ENCODE peak calls at places on chromosome 9, in four cellular contexts. N is myocyte, Z is KBM-7, B is GM03348. C is an unnamed sample.

GRCh38 chr9:131237931-131238401 is 38.3 kb downstream of the FAM78A start:
- DNase-seq in B (peak), Z (peak), N (peak), C (no peak)

GRCh38 chr9:136792321-136793062 is 1.3 kb downstream of the TMEM141 start:
- DNase-seq in N (no peak), Z (no peak), B (no peak), C (no peak)

GRCh38 chr9:77916410-77916819 is 115.2 kb downstream of the GNAQ start:
- DNase-seq in B (no peak), N (no peak), Z (no peak), C (no peak)

GRCh38 chr9:32580631-32581300 is 7.8 kb upstream of the NDUFB6 start:
- DNase-seq in Z (no peak), B (no peak), N (no peak), C (no peak)

GRCh38 chr9:82764270-82764669 is 298.7 kb downstream of the RASEF start:
- DNase-seq in B (no peak), Z (peak), N (no peak), C (no peak)

GRCh38 chr9:123043081-123043939 is 9.8 kb downstream of the GPR21 start:
- DNase-seq in Z (no peak), B (no peak), N (no peak), C (no peak)

GRCh38 chr9:5269249-5269715 is 35.2 kb downstream of the RLN2 start:
- DNase-seq in B (peak), Z (no peak), N (no peak), C (no peak)

GRCh38 chr9:137451976-137452760 is 7.0 kb downstream of the NSMF start:
- DNase-seq in Z (no peak), N (no peak), B (no peak), C (peak)

GRCh38 chr9:81871695-81872094 is 56.5 kb upstream of the SPATA31D4 start:
- DNase-seq in B (peak), Z (no peak), N (peak), C (no peak)

GRCh38 chr9:98851730-98852462 is 44.4 kb downstream of the GALNT12 start:
- DNase-seq in N (no peak), B (no peak), Z (no peak), C (no peak)

GRCh38 chr9:31030741-31031202 is 1353.7 kb upstream of the ACO1 start:
- DNase-seq in Z (no peak), B (peak), N (peak), C (no peak)

GRCh38 chr9:81377310-81377709 is 312.0 kb downstream of the TLE1 start:
- DNase-seq in B (no peak), Z (no peak), N (no peak), C (no peak)

GRCh38 chr9:93574900-93575705 is 1.3 kb upstream of the PHF2 start:
- DNase-seq in B (peak), Z (no peak), N (no peak), C (no peak)

GRCh38 chr9:21585756-21586752 is 103.9 kb upstream of the IFNE start:
- DNase-seq in B (no peak), N (no peak), Z (no peak), C (no peak)

GRCh38 chr9:112819635-112820496 is 69.3 kb downstream of the SNX30 start:
- DNase-seq in Z (peak), N (peak), B (peak), C (peak)

GRCh38 chr9:127470662-127471061 is 19.4 kb downstream of the LRSAM1 start:
- DNase-seq in Z (no peak), N (no peak), B (no peak), C (no peak)

GRCh38 chr9:76321185-76321828 is 72.9 kb downstream of the RFK start:
- DNase-seq in N (peak), B (peak), Z (no peak), C (peak)

GRCh38 chr9:130779153-130779855 is 55.8 kb upstream of the ABL1 start:
- DNase-seq in Z (no peak), B (no peak), N (peak), C (no peak)

GRCh38 chr9:117720555-117720954 is 16.4 kb downstream of the TLR4 start:
- DNase-seq in Z (no peak), B (peak), N (peak), C (no peak)

GRCh38 chr9:132886358-132886725 is 7.6 kb downstream of the SPACA9 start:
- DNase-seq in N (no peak), B (no peak), Z (no peak), C (no peak)

GRCh38 chr9:90296539-90296938 is 346.1 kb downstream of the DIRAS2 start:
- DNase-seq in N (no peak), B (no peak), Z (no peak), C (no peak)

C was measured in 8988T.